ENCODE peak calls at places on chromosomes 7 and 10, in six cellular contexts. Z, E, H, K, L and A are unnamed samples.

GRCh38 chr10:114163062-114163861 is 10.7 kb downstream of the CCDC186 start:
- DNase-seq in Z (no peak), E (no peak), H (no peak), K (peak; percentile 35), L (no peak), A (no peak)

GRCh38 chr10:108789911-108790310 is 1133.4 kb downstream of the XPNPEP1 start:
- DNase-seq in Z (no peak), E (no peak), H (peak; percentile 60), K (no peak), L (peak; percentile 72), A (no peak)

GRCh38 chr10:104688251-104688650 is 47.2 kb downstream of the SORCS3 start:
- DNase-seq in Z (no peak), E (no peak), H (no peak), K (no peak), L (no peak), A (no peak)

GRCh38 chr7:114293289-114294012 is 121.2 kb upstream of the FOXP2 start:
- DNase-seq in Z (no peak), E (no peak), H (no peak), K (no peak), L (no peak), A (no peak)

GRCh38 chr7:108030536-108030935 is 27.6 kb upstream of the LAMB1 start:
- DNase-seq in Z (no peak), E (no peak), H (peak; percentile 62), K (peak; percentile 33), L (peak; percentile 58), A (no peak)

GRCh38 chr7:77935652-77936348 is 137.2 kb downstream of the PHTF2 start:
- DNase-seq in Z (no peak), E (no peak), H (no peak), K (peak; percentile 6), L (no peak), A (no peak)

GRCh38 chr7:157961731-157962457 is 625.1 kb downstream of the DNAJB6 start:
- DNase-seq in Z (no peak), E (no peak), H (no peak), K (no peak), L (no peak), A (peak; percentile 32)

GRCh38 chr10:65911431-65911830 is 1014.4 kb upstream of the LRRTM3 start:
- DNase-seq in Z (no peak), E (no peak), H (no peak), K (no peak), L (no peak), A (no peak)

GRCh38 chr7:2873686-2874551 is 29.8 kb upstream of the GNA12 start:
- DNase-seq in Z (peak; percentile 74), E (no peak), H (peak; percentile 95), K (peak; percentile 64), L (peak; percentile 93), A (peak; percentile 94)

GRCh38 chr7:18753972-18754610 is 258.5 kb downstream of the HDAC9 start:
- DNase-seq in Z (no peak), E (no peak), H (peak; percentile 94), K (no peak), L (peak; percentile 19), A (no peak)

GRCh38 chr10:44517635-44518034 is 132.7 kb upstream of the CXCL12 start:
- DNase-seq in Z (no peak), E (no peak), H (no peak), K (peak; percentile 10), L (no peak), A (peak; percentile 69)

DNA sequence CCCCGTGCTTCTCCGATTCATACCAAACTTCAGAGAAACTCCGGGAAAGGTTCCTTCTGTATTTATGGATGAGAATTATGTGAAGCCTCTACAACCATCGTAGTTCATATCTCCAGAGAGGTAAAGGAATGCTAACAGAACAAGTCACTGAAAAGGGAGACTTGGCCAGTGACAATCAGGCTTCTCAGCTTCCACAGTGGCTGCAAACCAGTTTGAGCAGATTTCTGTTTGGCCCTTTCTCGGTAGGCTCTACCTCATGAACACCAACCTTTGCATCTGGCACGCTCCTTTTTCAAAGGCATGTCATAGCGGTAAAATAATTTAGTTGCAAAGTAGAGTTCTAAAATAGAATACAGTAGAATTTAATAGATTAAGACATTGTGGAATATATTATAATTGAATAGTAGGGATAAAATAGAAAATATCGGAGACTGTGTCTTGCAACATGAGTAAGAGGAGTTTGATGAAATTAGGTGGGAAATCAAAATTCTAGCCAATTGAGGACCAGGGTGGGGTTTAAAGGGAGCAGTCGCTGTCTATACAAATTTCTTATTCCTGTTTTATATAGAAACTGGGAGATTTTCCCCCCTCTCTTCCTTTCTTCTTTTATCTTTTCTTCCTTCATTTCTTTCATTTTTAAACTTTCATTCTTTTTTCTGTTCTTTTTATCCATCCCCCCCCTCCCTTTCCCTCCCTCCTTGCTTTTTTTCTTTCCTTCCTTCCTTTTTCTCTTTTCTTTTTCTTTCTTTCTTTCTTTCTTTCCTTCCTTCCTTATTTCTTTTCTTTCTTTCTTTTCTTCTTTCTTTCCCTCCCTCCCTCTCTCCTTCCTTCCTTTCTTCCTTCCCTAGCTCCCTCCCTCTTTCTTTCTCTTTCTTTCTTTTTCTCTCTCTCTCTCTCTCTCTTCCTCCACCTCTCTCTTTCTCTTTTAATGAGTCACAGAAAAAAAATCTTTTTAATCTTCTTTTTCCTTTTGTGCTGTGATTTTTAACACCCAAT is 161.5 kb upstream of the KLF6 start:
- DNase-seq in Z (no peak), E (no peak), H (no peak), K (peak; percentile 91), L (no peak), A (no peak)
- H2AFZ ChIP-seq in Z (no peak overlapping the region), E (peak overlapping the region; percentile 56), H (no peak overlapping the region), K (no peak overlapping the region), L (no peak overlapping the region), A (no peak overlapping the region)

GRCh38 chr7:95209778-95210177 is 114.6 kb downstream of the PON1 start:
- DNase-seq in Z (no peak), E (no peak), H (no peak), K (no peak), L (no peak), A (no peak)

GRCh38 chr7:95213148-95213547 is 111.2 kb downstream of the PON1 start:
- DNase-seq in Z (no peak), E (no peak), H (no peak), K (peak; percentile 97), L (no peak), A (no peak)

GRCh38 chr7:95209276-95209675 is 115.1 kb downstream of the PON1 start:
- DNase-seq in Z (no peak), E (no peak), H (no peak), K (peak; percentile 79), L (no peak), A (no peak)

DNA sequence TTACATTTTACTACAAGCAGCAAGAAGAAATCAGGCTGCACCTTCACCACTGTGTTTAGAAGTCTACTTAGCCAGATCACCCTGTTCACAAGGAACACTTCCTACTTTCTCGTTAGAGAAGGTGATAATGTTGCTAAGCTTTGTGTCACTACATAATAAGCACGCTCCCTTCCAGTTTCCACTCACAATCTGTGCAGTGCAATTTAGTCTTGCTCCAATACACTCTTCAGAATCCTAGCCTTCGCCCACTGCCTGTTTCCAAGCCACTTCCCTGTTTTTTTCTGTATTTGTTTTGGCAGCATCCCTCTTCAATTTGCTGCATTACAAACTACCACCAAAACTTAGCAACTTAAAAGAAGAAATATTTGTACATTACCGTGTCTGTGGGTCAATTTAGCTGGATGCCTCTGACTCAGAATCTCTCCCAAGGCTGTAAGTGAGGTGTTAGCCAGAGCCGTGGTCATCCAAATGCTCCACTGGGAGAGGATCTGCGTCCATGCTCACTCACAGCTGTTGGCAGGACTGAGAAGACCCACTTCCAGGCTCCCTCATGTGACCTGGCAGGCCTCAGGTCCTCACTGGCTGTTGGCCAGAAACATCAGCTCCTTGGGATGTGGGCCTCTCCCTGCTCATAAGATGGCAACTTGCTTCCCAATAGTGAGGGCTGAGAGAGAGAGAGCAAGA is 110.4 kb downstream of the PON1 start:
- DNase-seq in Z (no peak), E (no peak), H (no peak), K (peak; percentile 44), L (no peak), A (no peak)
- H2BK120ac ChIP-seq in Z (no peak overlapping the region), E (no peak overlapping the region), H (no peak overlapping the region), K (no peak overlapping the region), L (no peak overlapping the region), A (no peak overlapping the region)

GRCh38 chr7:909358-910329 is 33.3 kb downstream of the GET4 start:
- DNase-seq in Z (no peak), E (peak; percentile 15), H (peak; percentile 15), K (peak; percentile 48), L (peak; percentile 55), A (no peak)
- H2AFZ ChIP-seq in Z (no peak overlapping the region), E (peak overlapping the region; percentile 80), H (peak overlapping the region; percentile 87), K (peak overlapping the region; percentile 42), L (peak overlapping the region; percentile 62), A (no peak overlapping the region)

DNA sequence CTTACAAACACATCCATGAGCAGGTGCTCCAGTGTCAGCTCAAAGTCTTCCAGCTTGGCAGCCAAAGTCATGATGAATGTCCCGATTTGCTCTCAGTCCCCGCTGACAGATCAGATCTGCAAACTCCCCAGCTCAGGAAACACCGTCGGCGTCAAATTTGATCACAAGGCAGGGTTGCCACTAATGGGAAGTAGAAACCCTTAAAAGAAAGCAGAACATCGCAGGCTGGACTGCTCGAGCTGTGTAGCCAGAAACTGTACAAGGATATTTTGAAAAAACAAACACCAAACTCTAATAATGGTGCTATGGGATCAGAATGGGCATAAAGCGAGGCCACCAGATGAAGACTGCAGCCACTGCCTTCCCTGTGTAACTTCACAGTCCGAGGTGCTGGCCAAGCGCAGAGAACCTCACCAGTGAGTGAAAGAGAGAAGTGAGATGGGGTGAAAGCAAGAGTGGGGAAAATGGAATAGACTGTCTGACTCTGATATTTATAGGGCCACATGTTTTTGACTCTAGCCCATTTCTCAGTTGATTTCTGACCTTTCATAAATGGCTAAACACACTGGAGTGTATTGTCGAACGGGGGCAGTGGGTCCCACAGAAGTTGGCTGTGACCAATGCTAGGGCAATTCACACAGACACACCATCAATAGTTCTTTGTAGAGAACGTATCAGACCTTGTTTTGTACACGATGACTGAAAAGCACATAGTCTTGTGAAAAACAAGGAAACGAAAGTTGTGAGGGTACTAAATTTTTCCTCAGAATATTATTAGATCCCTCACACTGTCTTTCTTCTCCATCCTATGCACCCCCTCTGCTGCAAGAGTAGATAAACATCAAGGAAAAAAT is 306.1 kb downstream of the FRMD4A start:
- DNase-seq in Z (no peak), E (no peak), H (no peak), K (peak; percentile 20), L (no peak), A (no peak)
- H2BK120ac ChIP-seq in Z (no peak overlapping the region), E (no peak overlapping the region), H (no peak overlapping the region), K (no peak overlapping the region), L (no peak overlapping the region), A (no peak overlapping the region)

GRCh38 chr10:70579234-70580002 is 23.1 kb downstream of the PRF1 start:
- DNase-seq in Z (no peak), E (no peak), H (no peak), K (no peak), L (no peak), A (no peak)
- H2AFZ ChIP-seq in Z (no peak overlapping the region), E (no peak overlapping the region), H (peak overlapping the region; percentile 27), K (no peak overlapping the region), L (no peak overlapping the region), A (no peak overlapping the region)

GRCh38 chr10:106487726-106488125 is 676.8 kb downstream of the SORCS1 start:
- DNase-seq in Z (no peak), E (no peak), H (no peak), K (no peak), L (no peak), A (no peak)
- H2BK120ac ChIP-seq in Z (no peak overlapping the region), E (no peak overlapping the region), H (no peak overlapping the region), K (no peak overlapping the region), L (no peak overlapping the region), A (no peak overlapping the region)

DNA sequence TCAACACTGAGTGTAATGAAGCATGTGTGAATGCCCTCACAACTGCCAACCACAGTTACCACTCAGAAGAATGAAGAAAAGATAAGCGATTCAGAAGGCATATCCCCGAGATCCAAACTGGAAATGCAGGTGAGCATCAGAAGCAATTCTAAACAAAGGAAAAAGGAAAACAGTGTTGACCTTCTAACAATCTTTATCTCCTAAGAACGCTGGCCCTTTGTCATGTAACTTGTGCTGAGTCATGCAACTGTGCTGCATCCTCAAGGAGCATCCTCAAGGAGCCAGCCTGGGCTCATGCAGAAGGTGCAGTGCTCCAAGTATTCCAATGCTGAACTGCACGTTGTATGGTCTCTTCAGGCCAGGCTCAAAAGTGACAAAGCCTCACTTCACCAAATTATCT is 30.6 kb downstream of the SEC61G start:
- DNase-seq in Z (peak; percentile 19), E (no peak), H (no peak), K (no peak), L (no peak), A (peak; percentile 50)
- H2AFZ ChIP-seq in Z (peak overlapping the region; percentile 60), E (no peak overlapping the region), H (no peak overlapping the region), K (no peak overlapping the region), L (no peak overlapping the region), A (peak overlapping the region; percentile 73)